ENCODE peak calls at places on chromosomes 13 and 19, in eight cellular contexts. K, J, Y, L, O, T, Z and A are unnamed samples.

GRCh38 chr13:20939662-20940061 is 37.1 kb upstream of the XPO4 start:
- DNase-seq in O (no peak), J (no peak), Y (no peak), K (no peak), Z (no peak), T (no peak), L (peak; percentile 35), A (no peak)

GRCh38 chr13:67775359-67775758 is 545.2 kb upstream of the PCDH9 start:
- DNase-seq in T (no peak), Z (no peak), J (no peak), K (no peak), L (no peak), O (no peak), Y (no peak), A (no peak)

GRCh38 chr13:33150146-33150545 is 133.9 kb downstream of the KL start:
- DNase-seq in K (no peak), J (no peak), Y (no peak), Z (no peak), T (no peak), L (no peak), O (no peak), A (no peak)

GRCh38 chr19:42764836-42765235 is 642 bp downstream of the PSG8 start:
- DNase-seq in K (no peak), J (no peak), Y (no peak), T (no peak), O (no peak), Z (no peak), L (no peak), A (no peak)

GRCh38 chr13:69704311-69704710 is 403.3 kb upstream of the ATXN8OS start:
- DNase-seq in T (no peak), K (no peak), J (no peak), O (no peak), L (no peak), Z (no peak), Y (no peak), A (no peak)

GRCh38 chr13:91516799-91517198 is 118.4 kb downstream of the GPC5 start:
- DNase-seq in L (no peak), O (no peak), Y (no peak), K (no peak), T (no peak), J (no peak), Z (no peak), A (no peak)

GRCh38 chr13:40272776-40273139 is 393.7 kb downstream of the FOXO1 start:
- DNase-seq in Y (no peak), O (no peak), L (no peak), T (no peak), Z (no peak), K (peak; percentile 28), J (no peak), A (no peak)

GRCh38 chr19:1074512-1075283 is 7.7 kb downstream of the ARHGAP45 start:
- DNase-seq in L (no peak), J (no peak), T (peak; percentile 86), Z (peak; percentile 85), K (peak; percentile 93), O (peak; percentile 93), Y (peak; percentile 62), A (no peak)

GRCh38 chr13:46721054-46721453 is 75.9 kb downstream of the ESD start:
- DNase-seq in L (peak; percentile 40), Z (peak; percentile 52), O (no peak), J (peak; percentile 27), T (no peak), K (peak; percentile 67), Y (peak; percentile 1), A (peak; percentile 67)

GRCh38 chr19:7500811-7501450 is 12.1 kb upstream of the PEX11G start:
- DNase-seq in O (no peak), Z (peak; percentile 88), J (peak; percentile 79), T (peak; percentile 48), Y (peak; percentile 81), L (peak; percentile 88), K (peak; percentile 87), A (peak; percentile 82)

GRCh38 chr13:30735025-30735967 is at the start of gene ALOX5AP:
- DNase-seq in T (no peak), Z (peak; percentile 41), L (no peak), K (peak; percentile 55), J (peak; percentile 35), O (no peak), Y (peak; percentile 26), A (no peak)

GRCh38 chr13:80037505-80037888 is 303.4 kb downstream of the SPRY2 start:
- DNase-seq in T (no peak), J (no peak), Y (no peak), K (no peak), Z (no peak), O (no peak), L (no peak), A (peak; percentile 5)

GRCh38 chr19:1471514-1472107 is 7.4 kb downstream of the C19orf25 start:
- DNase-seq in Y (peak; percentile 45), T (no peak), Z (no peak), O (no peak), L (no peak), K (peak; percentile 48), J (peak; percentile 48), A (no peak)

GRCh38 chr19:8635422-8635821 is 5.0 kb downstream of the NFILZ start:
- DNase-seq in J (no peak), O (no peak), T (no peak), Z (no peak), Y (no peak), L (no peak), K (no peak), A (no peak)

GRCh38 chr13:21399741-21400140 is 59.4 kb downstream of the ZDHHC20 start:
- DNase-seq in O (no peak), J (no peak), Z (no peak), T (no peak), Y (no peak), L (no peak), K (no peak), A (no peak)

GRCh38 chr13:42821437-42821836 is 40.1 kb downstream of the FAM216B start:
- DNase-seq in Z (no peak), J (no peak), O (no peak), K (no peak), L (no peak), Y (no peak), T (no peak), A (no peak)

GRCh38 chr13:79522583-79522982 is 41.6 kb downstream of the NDFIP2 start:
- DNase-seq in Z (peak; percentile 22), K (peak; percentile 48), T (no peak), J (no peak), Y (no peak), L (no peak), O (no peak), A (no peak)

GRCh38 chr19:3950871-3951861 is 18.3 kb downstream of the NMRK2 start:
- DNase-seq in Z (no peak), L (no peak), Y (no peak), T (no peak), J (no peak), K (no peak), O (no peak), A (no peak)

GRCh38 chr13:43991773-43992201 is 112.1 kb downstream of the LACC1 start:
- DNase-seq in T (no peak), O (no peak), Y (no peak), Z (no peak), L (peak; percentile 34), J (no peak), K (no peak), A (no peak)

GRCh38 chr13:41456768-41457588 is at the start of gene RGCC:
- DNase-seq in L (peak; percentile 72), J (peak; percentile 87), O (peak; percentile 88), K (peak; percentile 96), Z (peak; percentile 32), Y (peak; percentile 80), T (no peak), A (peak; percentile 83)

GRCh38 chr13:97068146-97068545 is 73.9 kb upstream of the OXGR1 start:
- DNase-seq in L (peak; percentile 10), J (no peak), Y (no peak), Z (no peak), O (no peak), K (no peak), T (no peak), A (no peak)

GRCh38 chr19:11699931-11700794 is 38.6 kb downstream of the ZNF823 start:
- DNase-seq in O (no peak), J (no peak), K (no peak), L (peak; percentile 44), T (no peak), Y (no peak), Z (peak; percentile 44), A (peak; percentile 59)

GRCh38 chr13:102394158-102395053 is 7.4 kb downstream of the FGF14 start:
- DNase-seq in O (peak; percentile 87), L (peak; percentile 97), K (peak; percentile 98), Y (peak; percentile 91), T (peak; percentile 83), Z (peak; percentile 84), J (peak; percentile 90), A (peak; percentile 91)

GRCh38 chr19:40717880-40718773 is 1.2 kb downstream of the ITPKC start:
- DNase-seq in J (no peak), T (no peak), K (no peak), Y (no peak), O (no peak), L (peak; percentile 61), Z (peak; percentile 40), A (peak; percentile 49)

GRCh38 chr19:42601811-42602443 is 7.2 kb upstream of the CEACAM8 start:
- DNase-seq in Z (no peak), K (peak; percentile 60), Y (no peak), T (no peak), J (no peak), O (no peak), L (peak; percentile 3), A (peak; percentile 41)

GRCh38 chr19:40006273-40006691 is 9.4 kb downstream of the ZNF546 start:
- DNase-seq in Z (no peak), O (no peak), K (no peak), Y (no peak), J (no peak), L (no peak), T (no peak), A (no peak)

GRCh38 chr19:53927745-53928144 is 18.7 kb downstream of the CACNG7 start:
- DNase-seq in O (no peak), Z (no peak), T (no peak), L (peak; percentile 90), Y (no peak), J (no peak), K (peak; percentile 66), A (peak; percentile 86)

GRCh38 chr19:45195764-45196163 is 17.2 kb downstream of the BLOC1S3 start:
- DNase-seq in J (no peak), T (no peak), Z (no peak), K (no peak), O (no peak), L (no peak), Y (no peak), A (no peak)

GRCh38 chr19:49840321-49840720 is 10.6 kb upstream of the PTOV1 start:
- DNase-seq in T (no peak), L (no peak), J (no peak), O (no peak), K (no peak), Z (no peak), Y (no peak), A (no peak)

GRCh38 chr13:108270442-108270841 is 924 bp downstream of the TNFSF13B start:
- DNase-seq in Z (peak; percentile 41), J (no peak), L (no peak), O (no peak), Y (no peak), K (peak; percentile 10), T (no peak), A (peak; percentile 7)

GRCh38 chr13:27622881-27623280 is 1.2 kb downstream of the POLR1D start:
- DNase-seq in K (no peak), T (no peak), O (no peak), J (peak; percentile 14), Z (no peak), L (no peak), Y (no peak), A (no peak)